ENCODE peak calls at places on chromosomes 13 and 19, in six cellular contexts. One of them, this sample, is unnamed.

GRCh38 chr13:35472308-35473008 is 4.0 kb downstream of the MAB21L1 start:
- DNase-seq in adrenal gland: no peak
- DNase-seq in prostate gland: no peak
- DNase-seq in GM12891: no peak
- DNase-seq in heart left ventricle: no peak
- DNase-seq in tibial nerve: no peak
- DNase-seq in this sample: no peak

GRCh38 chr13:80010846-80011245 is 330.1 kb downstream of the SPRY2 start:
- DNase-seq in heart left ventricle: no peak
- DNase-seq in adrenal gland: no peak
- DNase-seq in tibial nerve: no peak
- DNase-seq in GM12891: no peak
- DNase-seq in prostate gland: no peak
- DNase-seq in this sample: no peak

GRCh38 chr19:37779139-37780035 is at the start of gene ZNF573:
- DNase-seq in adrenal gland: peak
- DNase-seq in prostate gland: peak
- DNase-seq in GM12891: peak
- DNase-seq in heart left ventricle: peak
- DNase-seq in tibial nerve: peak
- DNase-seq in this sample: peak

GRCh38 chr19:50357178-50358100 is 8.0 kb downstream of the NAPSA start:
- DNase-seq in heart left ventricle: peak
- DNase-seq in GM12891: peak
- DNase-seq in prostate gland: peak
- DNase-seq in adrenal gland: peak
- DNase-seq in tibial nerve: peak
- DNase-seq in this sample: peak

GRCh38 chr19:12985049-12985776 is 10.1 kb upstream of the NFIX start:
- DNase-seq in GM12891: no peak
- DNase-seq in prostate gland: no peak
- DNase-seq in heart left ventricle: peak
- DNase-seq in adrenal gland: peak
- DNase-seq in tibial nerve: peak
- DNase-seq in this sample: peak

GRCh38 chr13:97495678-97496077 is 61.7 kb downstream of the RAP2A start:
- DNase-seq in GM12891: no peak
- DNase-seq in tibial nerve: no peak
- DNase-seq in heart left ventricle: no peak
- DNase-seq in adrenal gland: no peak
- DNase-seq in prostate gland: no peak
- DNase-seq in this sample: no peak

GRCh38 chr13:39108746-39109145 is 70.5 kb downstream of the NHLRC3 start:
- DNase-seq in GM12891: no peak
- DNase-seq in heart left ventricle: no peak
- DNase-seq in tibial nerve: no peak
- DNase-seq in prostate gland: no peak
- DNase-seq in adrenal gland: no peak
- DNase-seq in this sample: no peak

GRCh38 chr19:6501740-6502648 is at the start of gene TUBB4A:
- DNase-seq in tibial nerve: no peak
- DNase-seq in adrenal gland: no peak
- DNase-seq in prostate gland: no peak
- DNase-seq in heart left ventricle: peak
- DNase-seq in GM12891: peak
- DNase-seq in this sample: no peak

GRCh38 chr13:36531746-36532486 is 99.6 kb downstream of the CCNA1 start:
- DNase-seq in GM12891: no peak
- DNase-seq in adrenal gland: peak
- DNase-seq in heart left ventricle: no peak
- DNase-seq in prostate gland: no peak
- DNase-seq in tibial nerve: peak
- DNase-seq in this sample: no peak

GRCh38 chr19:30783936-30784335 is 411.8 kb downstream of the ZNF536 start:
- DNase-seq in GM12891: no peak
- DNase-seq in adrenal gland: no peak
- DNase-seq in heart left ventricle: no peak
- DNase-seq in prostate gland: no peak
- DNase-seq in tibial nerve: no peak
- DNase-seq in this sample: no peak

GRCh38 chr13:110759710-110760109 is 46.2 kb downstream of the ING1 start:
- DNase-seq in heart left ventricle: no peak
- DNase-seq in adrenal gland: no peak
- DNase-seq in tibial nerve: no peak
- DNase-seq in prostate gland: no peak
- DNase-seq in GM12891: no peak
- DNase-seq in this sample: no peak

GRCh38 chr13:67341406-67341805 is 111.3 kb upstream of the PCDH9 start:
- DNase-seq in tibial nerve: no peak
- DNase-seq in heart left ventricle: no peak
- DNase-seq in adrenal gland: no peak
- DNase-seq in prostate gland: no peak
- DNase-seq in GM12891: no peak
- DNase-seq in this sample: no peak

GRCh38 chr13:24276310-24276709 is 33.1 kb upstream of the C1QTNF9 start:
- DNase-seq in adrenal gland: no peak
- DNase-seq in tibial nerve: no peak
- DNase-seq in GM12891: no peak
- DNase-seq in prostate gland: no peak
- DNase-seq in heart left ventricle: no peak
- DNase-seq in this sample: no peak

GRCh38 chr13:36981156-36981743 is 17.9 kb downstream of the ALG5 start:
- DNase-seq in adrenal gland: no peak
- DNase-seq in tibial nerve: no peak
- DNase-seq in prostate gland: no peak
- DNase-seq in GM12891: no peak
- DNase-seq in heart left ventricle: no peak
- DNase-seq in this sample: no peak

GRCh38 chr13:77417897-77418296 is 91.0 kb upstream of the MYCBP2 start:
- DNase-seq in prostate gland: no peak
- DNase-seq in adrenal gland: no peak
- DNase-seq in GM12891: no peak
- DNase-seq in heart left ventricle: no peak
- DNase-seq in tibial nerve: no peak
- DNase-seq in this sample: no peak

GRCh38 chr19:29170554-29170953 is 42.4 kb downstream of the UQCRFS1 start:
- DNase-seq in tibial nerve: no peak
- DNase-seq in heart left ventricle: no peak
- DNase-seq in adrenal gland: no peak
- DNase-seq in GM12891: no peak
- DNase-seq in prostate gland: no peak
- DNase-seq in this sample: no peak

GRCh38 chr19:46351241-46352041 is 4.6 kb downstream of the PPP5C start:
- DNase-seq in tibial nerve: no peak
- DNase-seq in prostate gland: peak
- DNase-seq in adrenal gland: peak
- DNase-seq in GM12891: no peak
- DNase-seq in heart left ventricle: peak
- DNase-seq in this sample: peak

GRCh38 chr19:5515737-5516136 is 52.0 kb downstream of the TINCR start:
- DNase-seq in GM12891: no peak
- DNase-seq in adrenal gland: no peak
- DNase-seq in heart left ventricle: no peak
- DNase-seq in prostate gland: no peak
- DNase-seq in tibial nerve: no peak
- DNase-seq in this sample: no peak

GRCh38 chr19:11807099-11807380 is 7.0 kb upstream of the ZNF440 start:
- DNase-seq in adrenal gland: no peak
- DNase-seq in tibial nerve: no peak
- DNase-seq in GM12891: no peak
- DNase-seq in prostate gland: no peak
- DNase-seq in heart left ventricle: no peak
- DNase-seq in this sample: no peak

GRCh38 chr19:18274776-18275356 is 614 bp upstream of the IQCN start:
- DNase-seq in tibial nerve: peak
- DNase-seq in GM12891: no peak
- DNase-seq in heart left ventricle: peak
- DNase-seq in adrenal gland: peak
- DNase-seq in prostate gland: peak
- DNase-seq in this sample: peak
- TF ChIP-seq POLR2A in tibial nerve: no peak
- TF ChIP-seq POLR2A in GM12891: peak
- TF ChIP-seq POLR2A in heart left ventricle: no peak
- TF ChIP-seq POLR2A in adrenal gland: peak
- TF ChIP-seq POLR2A in prostate gland: no peak
- TF ChIP-seq POLR2A in this sample: no peak

GRCh38 chr19:55301459-55302331 is 17.9 kb downstream of the BRSK1 start:
- DNase-seq in adrenal gland: peak
- DNase-seq in prostate gland: peak
- DNase-seq in GM12891: peak
- DNase-seq in tibial nerve: peak
- DNase-seq in heart left ventricle: peak
- DNase-seq in this sample: peak
- TF ChIP-seq POLR2A in adrenal gland: no peak
- TF ChIP-seq POLR2A in prostate gland: peak
- TF ChIP-seq POLR2A in GM12891: no peak
- TF ChIP-seq POLR2A in tibial nerve: no peak
- TF ChIP-seq POLR2A in heart left ventricle: no peak
- TF ChIP-seq POLR2A in this sample: no peak

GRCh38 chr19:56837004-56837403 is 3.5 kb downstream of the PEG3 start:
- DNase-seq in GM12891: no peak
- DNase-seq in prostate gland: no peak
- DNase-seq in heart left ventricle: peak
- DNase-seq in tibial nerve: no peak
- DNase-seq in adrenal gland: peak
- DNase-seq in this sample: no peak
- TF ChIP-seq POLR2A in GM12891: no peak
- TF ChIP-seq POLR2A in prostate gland: no peak
- TF ChIP-seq POLR2A in heart left ventricle: no peak
- TF ChIP-seq POLR2A in tibial nerve: no peak
- TF ChIP-seq POLR2A in adrenal gland: no peak
- TF ChIP-seq POLR2A in this sample: no peak

DNA sequence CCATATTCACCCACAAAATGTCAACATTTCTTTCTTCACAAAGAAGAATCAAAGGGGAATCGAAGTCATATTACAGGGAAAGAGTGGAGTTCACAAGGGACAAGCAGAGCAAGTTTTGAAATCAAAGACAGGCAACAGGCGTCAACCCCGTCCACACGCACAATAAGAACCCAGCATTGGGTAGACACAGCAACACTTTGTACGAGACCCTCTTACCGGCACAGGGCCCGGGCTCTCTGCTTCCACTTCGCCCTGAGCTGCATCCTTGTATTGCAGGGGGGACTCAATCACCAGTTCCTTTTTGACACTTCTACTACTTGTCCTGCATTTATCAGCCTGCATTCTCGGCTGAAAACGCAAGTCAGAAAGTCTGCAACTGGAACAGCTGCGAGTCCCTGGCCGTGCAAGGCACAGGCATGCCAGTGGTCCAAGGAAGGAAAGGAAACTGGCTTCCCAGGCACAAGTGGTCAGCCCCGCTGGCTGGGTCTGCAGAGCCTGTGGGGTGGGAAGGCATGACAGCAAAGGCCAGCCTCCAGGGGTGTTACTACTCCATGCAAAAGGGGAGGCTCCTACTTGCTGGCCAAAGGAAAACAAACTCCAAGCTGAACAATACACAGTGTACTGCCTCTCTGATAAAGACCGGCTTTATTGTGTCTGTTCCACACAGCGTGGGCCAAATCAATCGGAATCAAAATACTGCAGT is at the start of gene DOCK9:
- DNase-seq in tibial nerve: peak
- DNase-seq in heart left ventricle: peak
- DNase-seq in GM12891: no peak
- DNase-seq in adrenal gland: peak
- DNase-seq in prostate gland: peak
- DNase-seq in this sample: peak
- TF ChIP-seq POLR2A in tibial nerve: no peak
- TF ChIP-seq POLR2A in heart left ventricle: no peak
- TF ChIP-seq POLR2A in GM12891: no peak
- TF ChIP-seq POLR2A in adrenal gland: peak
- TF ChIP-seq POLR2A in prostate gland: no peak
- TF ChIP-seq POLR2A in this sample: no peak